ENCODE peak calls at places on chromosomes 3 and 15, in nine cellular contexts. J is PC-3; M is left ventricle myocardium inferior; R is right lobe of liver; S is GM23338; A is tibial nerve; O is H9; E is CD8-positive, alpha-beta T cell; L is sigmoid colon. G is an unnamed sample.

GRCh38 chr15:62503451-62503850 is 338.4 kb upstream of the C2CD4B start:
- DNase-seq in J (no peak), M (no peak), R (no peak), S (no peak), A (peak; percentile 32), O (no peak), E (no peak), L (peak; percentile 71), G (no peak)

GRCh38 chr3:137110392-137110996 is 152.7 kb downstream of the IL20RB start:
- DNase-seq in J (peak; percentile 46), M (no peak), R (no peak), S (peak; percentile 64), A (peak; percentile 17), O (no peak), E (no peak), L (no peak), G (peak; percentile 30)

GRCh38 chr15:75842722-75843617 is at the start of gene UBE2Q2:
- DNase-seq in J (peak; percentile 67), M (peak; percentile 82), R (peak; percentile 66), S (peak; percentile 90), A (peak; percentile 43), O (peak; percentile 82), E (peak; percentile 62), L (peak; percentile 86), G (peak; percentile 51)

GRCh38 chr3:28915711-28916481 is 365.0 kb upstream of the RBMS3 start:
- DNase-seq in J (peak; percentile 68), M (no peak), R (no peak), S (peak; percentile 64), A (peak; percentile 24), O (peak; percentile 43), E (no peak), L (peak; percentile 61), G (peak; percentile 57)

GRCh38 chr3:122825460-122825859 is 30.6 kb downstream of the SLC49A4 start:
- DNase-seq in J (no peak), M (no peak), R (no peak), S (no peak), A (no peak), O (no peak), E (no peak), L (no peak), G (no peak)

GRCh38 chr3:167241048-167241845 is 138.8 kb downstream of the ZBBX start:
- DNase-seq in J (no peak), M (no peak), R (no peak), S (peak; percentile 34), A (no peak), O (no peak), E (no peak), L (no peak), G (no peak)

GRCh38 chr3:126550488-126551051 is 8.2 kb downstream of the C3orf22 start:
- DNase-seq in J (no peak), M (no peak), R (peak; percentile 32), S (no peak), A (no peak), O (peak; percentile 24), E (no peak), L (peak; percentile 40), G (no peak)

GRCh38 chr3:15055019-15055557 is 10.0 kb downstream of the MRPS25 start:
- DNase-seq in J (no peak), M (no peak), R (no peak), S (no peak), A (no peak), O (no peak), E (peak; percentile 21), L (no peak), G (no peak)

GRCh38 chr15:90855139-90855538 is 13.2 kb upstream of the FURIN start:
- DNase-seq in J (no peak), M (no peak), R (no peak), S (no peak), A (no peak), O (no peak), E (no peak), L (no peak), G (no peak)

GRCh38 chr3:48417529-48418108 is 12.3 kb downstream of the PLXNB1 start:
- DNase-seq in J (no peak), M (no peak), R (no peak), S (no peak), A (no peak), O (no peak), E (no peak), L (no peak), G (no peak)

GRCh38 chr3:189563841-189564563 is 67.2 kb upstream of the TP63 start:
- DNase-seq in J (peak; percentile 97), M (no peak), R (no peak), S (no peak), A (no peak), O (no peak), E (no peak), L (no peak), G (peak; percentile 99)

GRCh38 chr3:118782755-118783202 is 251.9 kb downstream of the IGSF11 start:
- DNase-seq in J (peak; percentile 45), M (no peak), R (no peak), S (no peak), A (no peak), O (no peak), E (no peak), L (no peak), G (peak; percentile 5)

GRCh38 chr3:141796436-141797166 is 33.4 kb downstream of the GRK7 start:
- DNase-seq in J (no peak), M (no peak), R (no peak), S (no peak), A (peak; percentile 16), O (no peak), E (peak; percentile 51), L (no peak), G (no peak)

GRCh38 chr3:141795719-141796435 is 32.7 kb downstream of the GRK7 start:
- DNase-seq in J (no peak), M (peak; percentile 65), R (no peak), S (no peak), A (peak; percentile 40), O (no peak), E (peak; percentile 11), L (peak; percentile 86), G (no peak)

GRCh38 chr3:141792495-141792894 is 29.3 kb downstream of the GRK7 start:
- DNase-seq in J (no peak), M (no peak), R (no peak), S (no peak), A (no peak), O (no peak), E (no peak), L (no peak), G (no peak)

GRCh38 chr3:141795311-141795710 is 32.1 kb downstream of the GRK7 start:
- DNase-seq in J (no peak), M (no peak), R (no peak), S (no peak), A (no peak), O (peak; percentile 20), E (no peak), L (no peak), G (no peak)

DNA sequence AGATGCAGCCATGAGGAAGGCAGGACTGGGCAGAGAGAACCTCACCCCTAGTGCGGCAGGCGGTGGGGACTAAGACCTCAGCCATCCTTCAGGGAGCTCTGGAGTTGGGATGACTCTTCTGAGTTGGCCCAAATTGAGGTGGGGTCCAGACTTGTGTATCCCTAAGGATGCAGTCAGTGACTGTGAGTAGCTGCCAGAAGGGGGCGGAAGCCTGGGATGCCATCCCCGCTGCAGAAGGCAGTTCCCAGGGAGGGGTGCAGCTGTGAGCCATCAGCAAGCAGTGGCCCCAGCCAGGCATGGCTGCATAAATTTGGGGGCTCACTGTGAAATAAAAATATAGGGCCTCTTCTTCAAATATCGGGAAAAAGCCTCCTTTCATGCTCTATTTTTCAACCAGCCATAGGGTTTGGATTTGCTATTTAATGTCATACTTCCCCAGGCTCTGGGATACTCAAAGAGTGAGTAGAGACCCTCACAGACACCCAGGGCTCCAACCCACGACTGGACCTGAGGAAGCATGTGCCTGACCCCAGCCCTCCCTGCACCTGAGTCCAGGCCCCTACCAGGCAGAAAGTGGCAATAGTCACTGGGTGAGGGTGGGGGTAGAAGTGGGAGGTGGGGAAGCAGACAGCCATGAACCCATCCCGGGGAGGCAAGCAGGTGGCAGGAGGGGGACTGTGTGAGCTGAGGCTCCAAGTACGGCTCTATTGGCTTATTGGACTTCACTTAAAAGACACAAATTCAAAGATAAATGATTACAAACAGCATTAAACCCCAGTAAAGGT is 30.5 kb downstream of the GRK7 start:
- DNase-seq in J (no peak), M (no peak), R (no peak), S (peak; percentile 87), A (no peak), O (peak; percentile 76), E (no peak), L (no peak), G (no peak)
- TF ChIP-seq CTCF in J (no peak), M (no peak), R (no peak), S (peak; percentile 76), A (no peak), O (peak; percentile 80), E (no peak), L (no peak), G (no peak)

GRCh38 chr3:66574091-66574490 is 73.3 kb upstream of the LRIG1 start:
- DNase-seq in J (no peak), M (no peak), R (no peak), S (no peak), A (no peak), O (no peak), E (no peak), L (no peak), G (no peak)
- H3K4me1 ChIP-seq in J (no peaks in the 10 kb centered on the region), M (no peaks in the 10 kb centered on the region), R (no peaks in the 10 kb centered on the region), S (peaks cover 29% of the 10 kb centered on the region), A (peaks cover 20% of the 10 kb centered on the region), O (peaks cover 7% of the 10 kb centered on the region), E (no peaks in the 10 kb centered on the region), L (peaks cover 11% of the 10 kb centered on the region), G (no peaks in the 10 kb centered on the region)

GRCh38 chr15:65796610-65797012 is 4.5 kb upstream of the DENND4A start:
- DNase-seq in J (peak; percentile 68), M (no peak), R (no peak), S (no peak), A (no peak), O (no peak), E (no peak), L (no peak), G (peak; percentile 92)
- H3K27ac ChIP-seq in J (peak overlapping the region; percentile 14), M (no peak overlapping the region), R (no peak overlapping the region), S (peak overlapping the region; percentile 22), A (no peak overlapping the region), O (no peak overlapping the region), E (no peak overlapping the region), L (no peak overlapping the region), G (peak overlapping the region; percentile 53)

DNA sequence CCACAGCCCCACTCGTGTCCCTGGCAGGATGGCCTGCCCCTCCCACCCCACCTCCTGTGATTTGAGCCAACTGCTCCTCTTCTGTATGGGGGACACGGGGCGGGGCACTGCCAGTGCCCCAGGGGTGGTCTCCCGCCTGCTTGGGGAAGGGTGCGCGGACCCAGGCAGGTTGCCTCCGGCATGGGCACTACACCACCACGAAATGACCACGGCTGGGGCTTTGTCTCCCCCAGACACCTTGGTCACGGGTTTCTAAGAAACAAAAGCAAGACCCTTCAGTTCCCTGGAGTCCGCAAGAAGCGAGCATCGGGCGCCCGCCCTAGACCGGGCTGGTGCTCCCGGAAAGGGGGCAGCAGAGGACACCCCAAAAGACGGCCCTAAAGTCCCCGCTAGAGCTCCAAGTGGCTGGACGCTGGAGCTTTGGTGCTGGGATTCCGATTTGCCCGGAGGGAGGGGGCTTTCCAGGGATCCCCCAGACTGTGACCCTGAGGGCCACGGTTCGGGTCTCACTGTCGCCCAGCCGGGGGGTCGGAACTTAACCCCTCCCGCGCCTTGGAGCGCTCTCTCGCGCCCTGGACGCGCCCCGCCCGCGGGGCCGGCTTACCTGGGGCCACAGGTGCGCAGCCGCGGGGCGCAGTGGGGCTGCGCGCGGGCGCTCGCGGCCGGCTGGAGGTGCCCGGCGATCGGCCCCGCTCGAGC is 219.5 kb upstream of the PRICKLE2 start:
- DNase-seq in J (no peak), M (no peak), R (no peak), S (peak; percentile 67), A (no peak), O (peak; percentile 41), E (no peak), L (no peak), G (no peak)
- TF ChIP-seq CTCF in J (no peak), M (no peak), R (no peak), S (no peak), A (no peak), O (peak; percentile 31), E (no peak), L (no peak), G (no peak)

G was measured in foreskin keratinocyte.